ENCODE peak calls at places on chromosomes 12 and 14, in nine cellular contexts. X is HCT116; H is posterior vena cava; D is NCI-H510A treated with DMSO at 0.1 percent for 48 hours; F is stimulated activated CD8-positive, alpha-beta memory T cell treated with anti-CD3 and anti-CD28 coated beads, Interleukin-7, amount 100 ng/mL, for 1 hour; M is lung microvascular endothelial cell; Y is sciatic nerve; L is mesothelial cell of epicardium; J is thyroid gland. N is an unnamed sample.

GRCh38 chr12:16604853-16605252 is 1.1 kb downstream of the LMO3 start:
- DNase-seq in X (no peak), L (no peak), D (no peak), Y (no peak), F (no peak), J (peak), M (no peak), H (no peak), N (no peak)

GRCh38 chr14:106547735-106548550 is 1021.6 kb downstream of the TMEM121 start:
- DNase-seq in Y (no peak), X (no peak), J (no peak), M (no peak), D (no peak), F (no peak), L (no peak), H (no peak), N (no peak)

GRCh38 chr12:86634706-86635410 is 378.7 kb upstream of the MGAT4C start:
- DNase-seq in X (no peak), F (no peak), M (no peak), H (no peak), L (no peak), J (no peak), Y (no peak), D (no peak), N (no peak)

GRCh38 chr12:22935501-22935900 is 310.5 kb downstream of the ETNK1 start:
- DNase-seq in L (no peak), H (no peak), F (no peak), Y (no peak), X (no peak), J (no peak), M (no peak), D (no peak), N (no peak)

GRCh38 chr12:67578976-67579661 is 69.4 kb upstream of the DYRK2 start:
- DNase-seq in X (no peak), L (no peak), F (no peak), J (no peak), H (no peak), Y (no peak), M (no peak), D (no peak), N (no peak)

GRCh38 chr12:22255097-22255496 is 79.4 kb downstream of the ST8SIA1 start:
- DNase-seq in Y (no peak), L (no peak), H (no peak), M (no peak), J (no peak), F (no peak), D (no peak), X (no peak), N (no peak)

GRCh38 chr12:16348435-16349131 is 1.1 kb downstream of the MGST1 start:
- DNase-seq in L (no peak), Y (no peak), D (peak), X (no peak), H (no peak), F (no peak), M (peak), J (peak), N (no peak)

GRCh38 chr14:100714205-100714781 is 12.4 kb upstream of the DLK1 start:
- DNase-seq in H (no peak), X (no peak), J (peak), Y (no peak), M (no peak), L (no peak), D (peak), F (no peak), N (no peak)

GRCh38 chr12:58583541-58583940 is 336.8 kb downstream of the LRIG3 start:
- DNase-seq in J (no peak), D (no peak), X (no peak), H (no peak), F (no peak), Y (no peak), M (no peak), L (no peak), N (no peak)

GRCh38 chr12:94098466-94098865 is 49.9 kb upstream of the PLXNC1 start:
- DNase-seq in L (no peak), F (no peak), J (no peak), D (no peak), Y (no peak), X (no peak), H (no peak), M (no peak), N (no peak)

GRCh38 chr12:27101290-27101689 is 18.9 kb upstream of the C12orf71 start:
- DNase-seq in L (no peak), D (no peak), F (no peak), M (no peak), J (no peak), X (no peak), H (no peak), Y (no peak), N (no peak)

GRCh38 chr14:105600939-105601359 is 74.6 kb downstream of the TMEM121 start:
- DNase-seq in D (no peak), Y (no peak), X (no peak), F (no peak), L (no peak), J (no peak), H (no peak), M (no peak), N (no peak)

GRCh38 chr12:9909724-9910123 is 22.4 kb downstream of the CLEC2A start:
- DNase-seq in H (no peak), L (no peak), J (no peak), X (no peak), M (no peak), F (no peak), Y (no peak), D (no peak), N (no peak)

GRCh38 chr12:109606261-109607028 is 32.9 kb downstream of the MVK start:
- DNase-seq in D (no peak), X (no peak), H (no peak), M (peak), L (no peak), J (no peak), F (no peak), Y (no peak), N (no peak)

GRCh38 chr14:104928391-104929133 is 3.9 kb downstream of the PLD4 start:
- DNase-seq in D (no peak), J (peak), M (no peak), Y (no peak), X (no peak), F (no peak), L (no peak), H (peak), N (peak)

GRCh38 chr14:94702629-94703028 is 67.3 kb downstream of the GSC start:
- DNase-seq in Y (no peak), J (no peak), L (no peak), M (no peak), F (no peak), H (no peak), X (no peak), D (no peak), N (no peak)

GRCh38 chr12:25058012-25058411 is 109.1 kb upstream of the BCAT1 start:
- DNase-seq in X (no peak), D (no peak), Y (no peak), H (no peak), L (no peak), M (no peak), J (no peak), F (no peak), N (no peak)

GRCh38 chr12:9702239-9702638 is 30.7 kb downstream of the CLECL1 start:
- DNase-seq in M (no peak), J (no peak), H (no peak), X (no peak), L (no peak), F (no peak), D (no peak), Y (no peak), N (no peak)

GRCh38 chr12:49094104-49094948 is at the start of gene DHH:
- DNase-seq in L (no peak), H (no peak), M (peak), X (no peak), J (peak), D (peak), F (no peak), Y (peak), N (peak)

GRCh38 chr12:25276199-25276937 is 25.6 kb upstream of the KRAS start:
- DNase-seq in F (peak), J (peak), D (peak), H (no peak), X (peak), Y (peak), L (no peak), M (peak), N (no peak)

GRCh38 chr12:94074970-94075695 is 73.2 kb upstream of the PLXNC1 start:
- DNase-seq in J (peak), M (peak), X (peak), D (peak), Y (peak), L (no peak), H (peak), F (no peak), N (no peak)

GRCh38 chr12:122226366-122227222 is 742 bp upstream of the DIABLO start:
- DNase-seq in H (no peak), J (no peak), Y (no peak), F (no peak), D (no peak), M (no peak), L (no peak), X (no peak), N (no peak)

GRCh38 chr12:91040356-91040755 is 17.5 kb downstream of the KERA start:
- DNase-seq in M (no peak), X (no peak), H (no peak), F (no peak), Y (no peak), J (no peak), L (no peak), D (no peak), N (no peak)

GRCh38 chr12:110928700-110929099 is 8.3 kb upstream of the MYL2 start:
- DNase-seq in D (no peak), Y (no peak), X (no peak), H (peak), M (no peak), J (no peak), F (no peak), L (no peak), N (no peak)

GRCh38 chr14:40989260-40989659 is 617.4 kb upstream of the LRFN5 start:
- DNase-seq in H (no peak), J (no peak), D (no peak), X (no peak), L (no peak), Y (no peak), F (no peak), M (no peak), N (no peak)

GRCh38 chr12:53709671-53710070 is 17.6 kb downstream of the CALCOCO1 start:
- DNase-seq in F (no peak), L (no peak), X (no peak), H (peak), Y (no peak), D (no peak), J (no peak), M (no peak), N (no peak)

GRCh38 chr14:45891417-45892080 is 638.5 kb upstream of the MIS18BP1 start:
- DNase-seq in H (no peak), X (no peak), F (no peak), J (peak), L (no peak), D (peak), Y (no peak), M (no peak), N (no peak)

GRCh38 chr12:106093246-106093645 is 45.5 kb downstream of the NUAK1 start:
- DNase-seq in X (no peak), J (no peak), M (peak), H (no peak), D (no peak), F (no peak), Y (no peak), L (no peak), N (no peak)

GRCh38 chr12:97794335-97794734 is 331.7 kb downstream of the RMST start:
- DNase-seq in J (no peak), D (no peak), F (no peak), X (no peak), L (no peak), H (no peak), M (no peak), Y (no peak), N (no peak)

GRCh38 chr12:57242329-57242690 is 8.7 kb downstream of the STAC3 start:
- DNase-seq in Y (no peak), J (peak), F (no peak), X (no peak), D (no peak), L (no peak), M (no peak), H (peak), N (no peak)

GRCh38 chr12:3084742-3085141 is 7.6 kb downstream of the TSPAN9 start:
- DNase-seq in Y (no peak), J (no peak), L (no peak), H (peak), F (no peak), D (no peak), M (no peak), X (no peak), N (no peak)

GRCh38 chr14:75533791-75534190 is 11.5 kb downstream of the BATF start:
- DNase-seq in L (no peak), J (no peak), X (no peak), D (peak), Y (no peak), H (no peak), F (no peak), M (no peak), N (no peak)

GRCh38 chr14:67575684-67576083 is 24.4 kb downstream of the PIGH start:
- DNase-seq in M (no peak), Y (peak), L (no peak), J (no peak), D (no peak), X (no peak), F (no peak), H (peak), N (peak)

GRCh38 chr12:57430117-57430930 is 519 bp downstream of the R3HDM2 start:
- DNase-seq in M (peak), L (no peak), H (peak), X (no peak), Y (peak), J (peak), D (peak), F (no peak), N (peak)

GRCh38 chr14:45198551-45198950 is 54.5 kb downstream of the MIS18BP1 start:
- DNase-seq in L (no peak), X (no peak), J (no peak), H (no peak), F (no peak), Y (no peak), M (no peak), D (no peak), N (no peak)

GRCh38 chr14:105776924-105777323 is 250.5 kb downstream of the TMEM121 start:
- DNase-seq in F (no peak), M (no peak), H (peak), Y (no peak), X (no peak), D (no peak), L (no peak), J (no peak), N (no peak)

GRCh38 chr12:68884251-68884650 is 48.7 kb downstream of the CPM start:
- DNase-seq in F (no peak), X (no peak), J (no peak), H (no peak), Y (no peak), D (no peak), M (no peak), L (no peak), N (no peak)

GRCh38 chr14:63204407-63205280 is at the start of gene RHOJ:
- DNase-seq in F (no peak), L (no peak), J (no peak), H (no peak), D (no peak), M (peak), Y (peak), X (no peak), N (no peak)